ENCODE peak calls at places on chromosomes 2 and 18, in four cellular contexts. One of them, this sample, is unnamed.
A peak's percentile ranks its signal among the peaks of the same experiment; 100 is the strongest.

GRCh38 chr2:102190425-102191107 is 3.7 kb downstream of the IL1RL2 start:
- DNase-seq in tibial artery: no peak
- DNase-seq in CD4-positive, alpha-beta T cell: no peak
- DNase-seq in CD4-positive, alpha-beta memory T cell: no peak
- DNase-seq in this sample: no peak

GRCh38 chr18:31555971-31556747 is 35.5 kb upstream of the TTR start:
- DNase-seq in CD4-positive, alpha-beta T cell: no peak
- DNase-seq in tibial artery: no peak
- DNase-seq in CD4-positive, alpha-beta memory T cell: peak; percentile 43
- DNase-seq in this sample: peak; percentile 53

GRCh38 chr18:47755102-47755456 is 175.4 kb downstream of the SMAD2 start:
- DNase-seq in CD4-positive, alpha-beta memory T cell: no peak
- DNase-seq in tibial artery: no peak
- DNase-seq in CD4-positive, alpha-beta T cell: no peak
- DNase-seq in this sample: no peak

GRCh38 chr18:38025433-38026038 is 459.9 kb upstream of the CELF4 start:
- DNase-seq in CD4-positive, alpha-beta memory T cell: no peak
- DNase-seq in CD4-positive, alpha-beta T cell: no peak
- DNase-seq in tibial artery: no peak
- DNase-seq in this sample: peak; percentile 16

GRCh38 chr2:10161961-10162441 is 39.5 kb downstream of the RRM2 start:
- DNase-seq in CD4-positive, alpha-beta memory T cell: no peak
- DNase-seq in tibial artery: no peak
- DNase-seq in CD4-positive, alpha-beta T cell: no peak
- DNase-seq in this sample: no peak

GRCh38 chr2:177754476-177754873 is 318.1 kb downstream of the PDE11A start:
- DNase-seq in tibial artery: no peak
- DNase-seq in CD4-positive, alpha-beta T cell: no peak
- DNase-seq in CD4-positive, alpha-beta memory T cell: no peak
- DNase-seq in this sample: no peak

GRCh38 chr18:64191069-64191468 is 42.2 kb upstream of the LINC00305 start:
- DNase-seq in tibial artery: no peak
- DNase-seq in CD4-positive, alpha-beta T cell: no peak
- DNase-seq in CD4-positive, alpha-beta memory T cell: no peak
- DNase-seq in this sample: no peak

GRCh38 chr2:237964578-237965404 is 2.0 kb upstream of the UBE2F start:
- DNase-seq in CD4-positive, alpha-beta T cell: no peak
- DNase-seq in CD4-positive, alpha-beta memory T cell: no peak
- DNase-seq in tibial artery: no peak
- DNase-seq in this sample: no peak

GRCh38 chr2:32833709-32834108 is 113.0 kb upstream of the LTBP1 start:
- DNase-seq in tibial artery: no peak
- DNase-seq in CD4-positive, alpha-beta memory T cell: no peak
- DNase-seq in CD4-positive, alpha-beta T cell: no peak
- DNase-seq in this sample: no peak

GRCh38 chr2:113175101-113175628 is 1.4 kb downstream of the PSD4 start:
- DNase-seq in CD4-positive, alpha-beta memory T cell: peak; percentile 82
- DNase-seq in CD4-positive, alpha-beta T cell: peak; percentile 69
- DNase-seq in tibial artery: no peak
- DNase-seq in this sample: no peak

GRCh38 chr2:179854891-179855290 is 6.5 kb downstream of the ZNF385B start:
- DNase-seq in tibial artery: no peak
- DNase-seq in CD4-positive, alpha-beta memory T cell: no peak
- DNase-seq in CD4-positive, alpha-beta T cell: no peak
- DNase-seq in this sample: no peak

GRCh38 chr18:2994603-2995432 is 18.1 kb downstream of the LPIN2 start:
- DNase-seq in tibial artery: no peak
- DNase-seq in CD4-positive, alpha-beta T cell: peak; percentile 71
- DNase-seq in CD4-positive, alpha-beta memory T cell: peak; percentile 79
- DNase-seq in this sample: no peak

GRCh38 chr2:101952551-101952950 is 39.2 kb upstream of the IL1R2 start:
- DNase-seq in CD4-positive, alpha-beta T cell: no peak
- DNase-seq in tibial artery: no peak
- DNase-seq in CD4-positive, alpha-beta memory T cell: no peak
- DNase-seq in this sample: no peak

GRCh38 chr2:1024981-1025380 is 74.3 kb downstream of the SNTG2 start:
- DNase-seq in tibial artery: no peak
- DNase-seq in CD4-positive, alpha-beta T cell: no peak
- DNase-seq in CD4-positive, alpha-beta memory T cell: no peak
- DNase-seq in this sample: no peak

GRCh38 chr2:222686086-222686750 is 14.8 kb downstream of the MOGAT1 start:
- DNase-seq in tibial artery: no peak
- DNase-seq in CD4-positive, alpha-beta memory T cell: no peak
- DNase-seq in CD4-positive, alpha-beta T cell: no peak
- DNase-seq in this sample: no peak

GRCh38 chr2:236238756-236239155 is 25.4 kb downstream of the ASB18 start:
- DNase-seq in CD4-positive, alpha-beta memory T cell: no peak
- DNase-seq in CD4-positive, alpha-beta T cell: no peak
- DNase-seq in tibial artery: no peak
- DNase-seq in this sample: no peak

GRCh38 chr2:20900052-20900636 is 77.2 kb upstream of the LDAH start:
- DNase-seq in tibial artery: no peak
- DNase-seq in CD4-positive, alpha-beta T cell: no peak
- DNase-seq in CD4-positive, alpha-beta memory T cell: no peak
- DNase-seq in this sample: no peak

GRCh38 chr18:11947214-11948119 is 33.8 kb upstream of the IMPA2 start:
- DNase-seq in CD4-positive, alpha-beta memory T cell: peak; percentile 62
- DNase-seq in tibial artery: peak; percentile 95
- DNase-seq in CD4-positive, alpha-beta T cell: peak; percentile 36
- DNase-seq in this sample: peak; percentile 67

DNA sequence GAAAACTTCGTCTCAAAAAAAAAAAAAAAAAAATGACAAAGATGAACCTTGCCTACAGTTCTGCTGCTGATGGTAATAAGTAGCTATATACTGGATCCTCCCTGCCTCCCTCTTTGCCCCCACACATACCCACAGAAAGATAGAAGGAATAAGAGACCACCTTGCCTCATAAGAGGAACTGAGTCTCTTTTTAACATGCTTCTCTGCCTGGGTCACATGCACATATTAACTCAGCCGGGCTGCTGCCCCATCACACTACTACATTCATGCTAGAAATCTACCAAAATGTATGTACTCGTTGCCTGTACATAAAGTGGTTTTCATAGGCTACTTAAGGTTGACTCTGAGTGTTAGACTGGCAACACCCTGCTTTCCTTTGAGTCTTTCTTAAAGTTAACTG is 78.9 kb upstream of the B3GNT2 start:
- DNase-seq in tibial artery: no peak
- DNase-seq in CD4-positive, alpha-beta memory T cell: no peak
- DNase-seq in CD4-positive, alpha-beta T cell: no peak
- DNase-seq in this sample: no peak
- H3K27ac ChIP-seq in tibial artery: no peak overlapping the region
- H3K27ac ChIP-seq in CD4-positive, alpha-beta memory T cell: no peak overlapping the region
- H3K27ac ChIP-seq in CD4-positive, alpha-beta T cell: no peak overlapping the region
- H3K27ac ChIP-seq in this sample: no peak overlapping the region

GRCh38 chr18:78818495-78818894 is 161.1 kb upstream of the SALL3 start:
- DNase-seq in tibial artery: no peak
- DNase-seq in CD4-positive, alpha-beta T cell: no peak
- DNase-seq in CD4-positive, alpha-beta memory T cell: no peak
- DNase-seq in this sample: no peak

GRCh38 chr18:78818961-78819360 is 160.7 kb upstream of the SALL3 start:
- DNase-seq in CD4-positive, alpha-beta memory T cell: no peak
- DNase-seq in tibial artery: no peak
- DNase-seq in CD4-positive, alpha-beta T cell: no peak
- DNase-seq in this sample: no peak

GRCh38 chr18:78822886-78823285 is 156.7 kb upstream of the SALL3 start:
- DNase-seq in CD4-positive, alpha-beta T cell: no peak
- DNase-seq in CD4-positive, alpha-beta memory T cell: no peak
- DNase-seq in tibial artery: no peak
- DNase-seq in this sample: no peak

GRCh38 chr18:78822171-78822570 is 157.4 kb upstream of the SALL3 start:
- DNase-seq in CD4-positive, alpha-beta T cell: no peak
- DNase-seq in tibial artery: no peak
- DNase-seq in CD4-positive, alpha-beta memory T cell: no peak
- DNase-seq in this sample: no peak

DNA sequence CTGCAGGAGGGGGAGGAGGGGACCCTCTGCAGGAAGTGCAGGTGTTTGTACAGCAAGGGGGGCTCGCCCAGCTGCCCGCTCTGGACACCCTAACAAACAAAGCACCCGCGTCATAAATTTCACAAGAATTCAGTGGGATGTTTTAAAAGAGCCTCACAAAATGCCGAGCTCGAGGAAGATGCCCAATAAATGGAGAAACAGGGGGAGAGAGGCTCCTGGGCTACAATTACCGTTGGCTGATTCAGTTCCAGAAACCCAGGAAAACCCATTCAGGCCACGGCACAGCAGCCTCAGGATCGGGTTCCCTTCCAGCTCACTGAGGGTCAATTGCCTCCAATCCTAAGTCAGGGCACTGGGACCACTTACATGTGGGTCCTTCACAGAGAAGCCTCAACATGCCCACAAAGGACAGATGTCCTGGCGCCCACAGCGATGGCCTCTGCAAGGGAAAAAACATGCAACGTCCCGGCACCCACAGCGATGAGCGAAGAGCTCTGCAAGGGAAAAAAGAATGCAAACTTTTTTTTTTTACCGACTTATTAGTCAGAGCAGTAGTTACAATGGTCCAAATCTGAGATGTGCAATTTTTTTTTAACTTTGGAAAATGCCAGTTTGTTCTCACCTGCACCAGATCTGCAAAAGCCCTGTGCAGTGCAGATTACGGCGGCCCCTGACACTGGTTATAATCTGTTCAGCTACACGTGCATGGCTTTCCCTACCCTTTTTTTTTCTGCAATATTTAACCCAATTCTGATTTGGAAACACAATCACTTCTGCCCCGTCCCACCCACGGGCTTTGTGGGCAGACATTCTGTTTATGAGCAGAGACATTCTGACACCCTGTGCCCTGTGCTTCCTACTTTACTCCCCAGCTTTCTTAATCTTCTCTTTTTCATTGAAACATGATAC is 159.4 kb upstream of the SALL3 start:
- DNase-seq in CD4-positive, alpha-beta memory T cell: no peak
- DNase-seq in tibial artery: no peak
- DNase-seq in CD4-positive, alpha-beta T cell: no peak
- DNase-seq in this sample: no peak
- H3K27ac ChIP-seq in CD4-positive, alpha-beta memory T cell: no peak overlapping the region
- H3K27ac ChIP-seq in tibial artery: no peak overlapping the region
- H3K27ac ChIP-seq in CD4-positive, alpha-beta T cell: no peak overlapping the region
- H3K27ac ChIP-seq in this sample: no peak overlapping the region

GRCh38 chr2:212282596-212283330 is 255.8 kb downstream of the ERBB4 start:
- DNase-seq in tibial artery: no peak
- DNase-seq in CD4-positive, alpha-beta T cell: no peak
- DNase-seq in CD4-positive, alpha-beta memory T cell: no peak
- DNase-seq in this sample: no peak
- H3K27ac ChIP-seq in tibial artery: peak overlapping the region; percentile 1
- H3K27ac ChIP-seq in CD4-positive, alpha-beta T cell: no peak overlapping the region
- H3K27ac ChIP-seq in CD4-positive, alpha-beta memory T cell: no peak overlapping the region
- H3K27ac ChIP-seq in this sample: no peak overlapping the region

GRCh38 chr18:55302337-55302833 is 285.6 kb downstream of the TCF4 start:
- DNase-seq in CD4-positive, alpha-beta T cell: no peak
- DNase-seq in CD4-positive, alpha-beta memory T cell: no peak
- DNase-seq in tibial artery: no peak
- DNase-seq in this sample: no peak
- H3K27ac ChIP-seq in CD4-positive, alpha-beta T cell: no peak overlapping the region
- H3K27ac ChIP-seq in CD4-positive, alpha-beta memory T cell: no peak overlapping the region
- H3K27ac ChIP-seq in tibial artery: no peak overlapping the region
- H3K27ac ChIP-seq in this sample: no peak overlapping the region

DNA sequence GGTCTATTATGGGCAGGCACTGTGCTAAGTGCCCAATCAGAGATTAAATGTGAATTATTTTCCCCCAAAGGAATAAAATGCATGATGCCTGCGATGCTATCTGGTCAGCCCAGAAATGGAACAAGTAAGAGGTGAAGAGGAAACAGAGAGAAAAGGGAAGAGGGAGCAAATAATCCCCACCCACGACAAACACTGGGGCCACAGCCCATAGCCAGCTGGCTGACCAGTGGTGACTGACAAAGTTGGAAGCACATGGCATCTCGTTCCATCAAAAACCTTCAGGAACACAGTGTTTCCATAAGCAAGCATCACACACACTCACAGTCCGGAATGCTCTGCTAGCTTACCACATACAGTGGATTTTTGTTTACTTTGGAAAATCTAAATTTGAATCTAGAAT is 21.1 kb upstream of the COX7A2L start:
- DNase-seq in tibial artery: no peak
- DNase-seq in CD4-positive, alpha-beta T cell: no peak
- DNase-seq in CD4-positive, alpha-beta memory T cell: no peak
- DNase-seq in this sample: no peak
- H3K27ac ChIP-seq in tibial artery: no peak overlapping the region
- H3K27ac ChIP-seq in CD4-positive, alpha-beta T cell: no peak overlapping the region
- H3K27ac ChIP-seq in CD4-positive, alpha-beta memory T cell: no peak overlapping the region
- H3K27ac ChIP-seq in this sample: no peak overlapping the region

GRCh38 chr2:63855418-63856301 is 14.0 kb downstream of the UGP2 start:
- DNase-seq in CD4-positive, alpha-beta memory T cell: no peak
- DNase-seq in CD4-positive, alpha-beta T cell: no peak
- DNase-seq in tibial artery: no peak
- DNase-seq in this sample: no peak

GRCh38 chr2:63853527-63854310 is 12.0 kb downstream of the UGP2 start:
- DNase-seq in tibial artery: no peak
- DNase-seq in CD4-positive, alpha-beta T cell: no peak
- DNase-seq in CD4-positive, alpha-beta memory T cell: no peak
- DNase-seq in this sample: no peak

GRCh38 chr2:63858291-63858690 is 16.6 kb downstream of the UGP2 start:
- DNase-seq in tibial artery: no peak
- DNase-seq in CD4-positive, alpha-beta memory T cell: no peak
- DNase-seq in CD4-positive, alpha-beta T cell: no peak
- DNase-seq in this sample: no peak

GRCh38 chr2:63851912-63852311 is 10.2 kb downstream of the UGP2 start:
- DNase-seq in CD4-positive, alpha-beta memory T cell: no peak
- DNase-seq in tibial artery: no peak
- DNase-seq in CD4-positive, alpha-beta T cell: no peak
- DNase-seq in this sample: no peak

GRCh38 chr2:63856302-63856600 is 14.6 kb downstream of the UGP2 start:
- DNase-seq in tibial artery: no peak
- DNase-seq in CD4-positive, alpha-beta T cell: peak; percentile 61
- DNase-seq in CD4-positive, alpha-beta memory T cell: peak; percentile 81
- DNase-seq in this sample: no peak
- H3K27ac ChIP-seq in tibial artery: no peak overlapping the region
- H3K27ac ChIP-seq in CD4-positive, alpha-beta T cell: peak overlapping the region; percentile 78
- H3K27ac ChIP-seq in CD4-positive, alpha-beta memory T cell: peak overlapping the region; percentile 68
- H3K27ac ChIP-seq in this sample: no peak overlapping the region

DNA sequence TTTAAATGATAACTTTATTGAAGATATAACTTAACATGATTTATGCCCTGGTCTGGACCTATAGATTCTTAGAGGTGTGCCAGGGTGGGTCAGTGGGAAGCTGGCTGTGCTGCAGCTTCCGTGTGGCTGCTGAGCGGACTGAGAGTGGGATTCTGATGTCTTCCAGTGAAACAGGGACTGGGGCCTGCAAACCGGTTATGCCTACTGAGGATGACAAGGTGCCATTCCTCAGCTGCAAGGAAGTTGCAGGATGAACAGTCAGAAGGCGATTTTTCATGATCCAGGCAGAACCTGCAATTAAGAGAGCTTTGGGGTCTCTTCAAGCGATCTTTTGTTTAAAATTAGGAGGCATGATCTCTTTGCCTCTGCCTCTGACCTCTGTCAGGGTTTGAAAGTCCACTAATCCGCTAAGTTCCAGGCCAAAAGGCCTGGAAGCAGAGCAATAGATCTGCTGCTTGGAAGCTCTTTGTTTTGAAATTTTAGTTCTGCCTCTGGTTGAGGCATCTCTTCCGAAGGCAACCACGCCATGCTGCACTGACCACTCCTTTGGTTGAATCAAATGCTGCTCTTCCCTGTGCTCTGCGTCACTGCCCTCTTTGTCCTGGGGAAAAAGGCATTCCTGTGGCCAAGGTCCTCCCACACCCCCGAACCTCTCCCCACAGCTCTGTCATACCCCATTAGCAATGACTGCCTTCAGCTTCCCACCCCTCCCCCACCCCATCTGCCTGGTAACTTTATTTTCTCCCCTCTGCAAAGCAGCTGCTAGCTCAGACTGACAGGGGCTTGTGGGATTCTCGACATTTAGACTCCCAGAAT is 2.0 kb downstream of the TMEM169 start:
- DNase-seq in tibial artery: no peak
- DNase-seq in CD4-positive, alpha-beta memory T cell: no peak
- DNase-seq in CD4-positive, alpha-beta T cell: no peak
- DNase-seq in this sample: peak; percentile 95
- H3K27ac ChIP-seq in tibial artery: no peak overlapping the region
- H3K27ac ChIP-seq in CD4-positive, alpha-beta memory T cell: peak overlapping the region; percentile 65
- H3K27ac ChIP-seq in CD4-positive, alpha-beta T cell: peak overlapping the region; percentile 36
- H3K27ac ChIP-seq in this sample: peak overlapping the region; percentile 90